ENCODE peak calls at places on chromosome 18, in five cellular contexts. One of them, this sample, is unnamed.

GRCh38 chr18:8324343-8325065 is 284.7 kb upstream of the RAB12 start:
- DNase-seq in A549: no peak
- DNase-seq in H1: no peak
- DNase-seq in naive thymus-derived CD4-positive, alpha-beta T cell: no peak
- DNase-seq in adrenal gland: no peak
- DNase-seq in this sample: no peak

GRCh38 chr18:41323044-41323443 is 632.0 kb upstream of the PIK3C3 start:
- DNase-seq in adrenal gland: no peak
- DNase-seq in naive thymus-derived CD4-positive, alpha-beta T cell: no peak
- DNase-seq in A549: no peak
- DNase-seq in H1: no peak
- DNase-seq in this sample: no peak

GRCh38 chr18:49510393-49511115 is 23.5 kb upstream of the C18orf32 start:
- DNase-seq in adrenal gland: peak; percentile 46
- DNase-seq in H1: peak; percentile 71
- DNase-seq in naive thymus-derived CD4-positive, alpha-beta T cell: peak; percentile 31
- DNase-seq in A549: peak; percentile 48
- DNase-seq in this sample: peak; percentile 41

GRCh38 chr18:37778417-37779165 is 213.0 kb upstream of the CELF4 start:
- DNase-seq in naive thymus-derived CD4-positive, alpha-beta T cell: no peak
- DNase-seq in A549: peak; percentile 13
- DNase-seq in H1: peak; percentile 97
- DNase-seq in adrenal gland: peak; percentile 66
- DNase-seq in this sample: peak; percentile 47

GRCh38 chr18:69172046-69172445 is 228.6 kb upstream of the DOK6 start:
- DNase-seq in adrenal gland: no peak
- DNase-seq in H1: no peak
- DNase-seq in A549: no peak
- DNase-seq in naive thymus-derived CD4-positive, alpha-beta T cell: no peak
- DNase-seq in this sample: no peak

GRCh38 chr18:72128649-72129048 is 415.5 kb downstream of the CBLN2 start:
- DNase-seq in A549: no peak
- DNase-seq in adrenal gland: no peak
- DNase-seq in H1: no peak
- DNase-seq in naive thymus-derived CD4-positive, alpha-beta T cell: no peak
- DNase-seq in this sample: no peak

GRCh38 chr18:47287911-47288635 is 36.6 kb upstream of the SKOR2 start:
- DNase-seq in H1: no peak
- DNase-seq in A549: no peak
- DNase-seq in adrenal gland: no peak
- DNase-seq in naive thymus-derived CD4-positive, alpha-beta T cell: no peak
- DNase-seq in this sample: no peak

GRCh38 chr18:65924878-65925277 is 174.1 kb downstream of the CDH7 start:
- DNase-seq in A549: no peak
- DNase-seq in adrenal gland: no peak
- DNase-seq in naive thymus-derived CD4-positive, alpha-beta T cell: no peak
- DNase-seq in H1: no peak
- DNase-seq in this sample: no peak

GRCh38 chr18:65124633-65125032 is 626.2 kb upstream of the CDH7 start:
- DNase-seq in A549: no peak
- DNase-seq in H1: no peak
- DNase-seq in adrenal gland: no peak
- DNase-seq in naive thymus-derived CD4-positive, alpha-beta T cell: no peak
- DNase-seq in this sample: no peak

GRCh38 chr18:13611058-13611615 is 115.2 kb downstream of the FAM210A start:
- DNase-seq in adrenal gland: peak; percentile 38
- DNase-seq in H1: no peak
- DNase-seq in A549: no peak
- DNase-seq in naive thymus-derived CD4-positive, alpha-beta T cell: no peak
- DNase-seq in this sample: no peak

GRCh38 chr18:37425182-37425581 is 140.4 kb downstream of the CELF4 start:
- DNase-seq in naive thymus-derived CD4-positive, alpha-beta T cell: no peak
- DNase-seq in A549: no peak
- DNase-seq in H1: no peak
- DNase-seq in adrenal gland: no peak
- DNase-seq in this sample: peak; percentile 89

GRCh38 chr18:13710460-13710859 is 15.9 kb downstream of the FAM210A start:
- DNase-seq in A549: no peak
- DNase-seq in adrenal gland: no peak
- DNase-seq in naive thymus-derived CD4-positive, alpha-beta T cell: no peak
- DNase-seq in H1: no peak
- DNase-seq in this sample: no peak

DNA sequence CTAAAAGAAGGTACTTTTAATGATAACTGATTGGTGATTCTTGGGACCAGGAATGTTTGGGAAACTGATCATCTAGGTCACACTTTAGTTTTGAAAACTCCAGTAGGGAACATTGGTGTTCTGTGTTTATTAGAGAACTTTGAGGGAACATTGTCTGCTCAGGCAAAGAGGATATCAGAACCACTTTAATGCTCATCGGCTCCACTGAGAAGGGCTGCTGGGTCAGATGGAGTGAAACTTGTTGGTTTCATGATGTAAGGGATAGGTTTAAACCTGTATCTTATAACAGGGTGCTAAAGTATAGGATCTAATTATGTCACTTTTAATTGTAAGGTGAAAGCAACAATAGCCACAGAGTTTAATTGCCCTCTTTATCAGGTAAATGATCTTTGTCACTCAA is 14.2 kb upstream of the POLI start:
- DNase-seq in adrenal gland: no peak
- DNase-seq in H1: no peak
- DNase-seq in A549: no peak
- DNase-seq in naive thymus-derived CD4-positive, alpha-beta T cell: no peak
- DNase-seq in this sample: no peak
- H3K4me3 ChIP-seq in adrenal gland: no peak overlapping the region
- H3K4me3 ChIP-seq in H1: no peak overlapping the region
- H3K4me3 ChIP-seq in A549: no peak overlapping the region
- H3K4me3 ChIP-seq in naive thymus-derived CD4-positive, alpha-beta T cell: no peak overlapping the region
- H3K4me3 ChIP-seq in this sample: no peak overlapping the region

GRCh38 chr18:6478111-6478510 is 63.4 kb upstream of the L3MBTL4 start:
- DNase-seq in adrenal gland: no peak
- DNase-seq in naive thymus-derived CD4-positive, alpha-beta T cell: no peak
- DNase-seq in A549: no peak
- DNase-seq in H1: no peak
- DNase-seq in this sample: no peak
- H3K4me3 ChIP-seq in adrenal gland: no peak overlapping the region
- H3K4me3 ChIP-seq in naive thymus-derived CD4-positive, alpha-beta T cell: no peak overlapping the region
- H3K4me3 ChIP-seq in A549: no peak overlapping the region
- H3K4me3 ChIP-seq in H1: no peak overlapping the region
- H3K4me3 ChIP-seq in this sample: no peak overlapping the region

GRCh38 chr18:78979058-78979680 is 449 bp upstream of the SALL3 start:
- DNase-seq in naive thymus-derived CD4-positive, alpha-beta T cell: no peak
- DNase-seq in A549: no peak
- DNase-seq in adrenal gland: no peak
- DNase-seq in H1: peak; percentile 77
- DNase-seq in this sample: no peak

GRCh38 chr18:78980777-78981651 is 1.4 kb downstream of the SALL3 start:
- DNase-seq in A549: no peak
- DNase-seq in H1: no peak
- DNase-seq in naive thymus-derived CD4-positive, alpha-beta T cell: no peak
- DNase-seq in adrenal gland: no peak
- DNase-seq in this sample: no peak

GRCh38 chr18:78980279-78980771 is 707 bp downstream of the SALL3 start:
- DNase-seq in A549: no peak
- DNase-seq in naive thymus-derived CD4-positive, alpha-beta T cell: no peak
- DNase-seq in adrenal gland: no peak
- DNase-seq in H1: no peak
- DNase-seq in this sample: no peak

GRCh38 chr18:78978336-78979057 is 1.1 kb upstream of the SALL3 start:
- DNase-seq in H1: peak; percentile 69
- DNase-seq in naive thymus-derived CD4-positive, alpha-beta T cell: no peak
- DNase-seq in adrenal gland: no peak
- DNase-seq in A549: no peak
- DNase-seq in this sample: no peak

DNA sequence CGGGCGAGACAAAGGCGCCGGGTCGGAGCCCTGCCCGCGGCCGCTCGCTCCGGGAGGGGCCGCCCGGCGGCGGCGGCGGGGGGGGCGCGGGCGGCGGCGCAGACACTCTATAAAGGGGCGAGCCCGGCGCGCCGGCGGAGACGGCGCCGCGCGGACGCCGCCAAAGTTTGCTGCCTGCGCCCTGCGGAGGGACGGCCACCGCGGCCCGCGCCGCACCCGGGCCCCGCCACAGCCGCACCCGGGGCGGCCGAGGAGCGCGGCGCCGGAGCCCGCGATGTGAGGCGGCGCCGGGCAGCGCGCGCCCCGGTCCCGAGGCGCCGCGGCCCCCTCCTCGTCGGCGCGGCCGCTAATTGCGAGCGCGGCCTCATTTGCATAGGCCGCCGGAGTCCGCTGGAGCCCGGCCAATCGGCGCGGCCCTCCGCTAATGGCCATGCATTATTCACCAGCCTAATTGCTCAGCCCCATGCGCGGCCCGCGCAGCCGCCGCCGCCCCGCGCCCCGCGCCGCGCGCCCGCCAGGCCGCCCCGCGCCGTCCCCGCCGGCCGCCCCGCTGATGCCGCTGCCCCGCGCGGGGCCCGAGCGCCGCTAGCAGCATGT is at the start of gene SALL3:
- DNase-seq in A549: no peak
- DNase-seq in adrenal gland: no peak
- DNase-seq in H1: no peak
- DNase-seq in naive thymus-derived CD4-positive, alpha-beta T cell: no peak
- DNase-seq in this sample: no peak
- H3K4me3 ChIP-seq in A549: no peak within 1 kb of the TSS
- H3K4me3 ChIP-seq in adrenal gland: no peak within 1 kb of the TSS
- H3K4me3 ChIP-seq in H1: peak within 1 kb of the TSS; percentile 75
- H3K4me3 ChIP-seq in naive thymus-derived CD4-positive, alpha-beta T cell: no peak within 1 kb of the TSS
- H3K4me3 ChIP-seq in this sample: no peak within 1 kb of the TSS

GRCh38 chr18:42792731-42793130 is 322.8 kb downstream of the RIT2 start:
- DNase-seq in H1: no peak
- DNase-seq in adrenal gland: no peak
- DNase-seq in naive thymus-derived CD4-positive, alpha-beta T cell: no peak
- DNase-seq in A549: no peak
- DNase-seq in this sample: no peak
- H3K4me3 ChIP-seq in H1: no peak overlapping the region
- H3K4me3 ChIP-seq in adrenal gland: no peak overlapping the region
- H3K4me3 ChIP-seq in naive thymus-derived CD4-positive, alpha-beta T cell: no peak overlapping the region
- H3K4me3 ChIP-seq in A549: no peak overlapping the region
- H3K4me3 ChIP-seq in this sample: no peak overlapping the region

GRCh38 chr18:80157708-80158343 is 48.8 kb downstream of the ADNP2 start:
- DNase-seq in A549: peak; percentile 21
- DNase-seq in H1: peak; percentile 85
- DNase-seq in adrenal gland: peak; percentile 83
- DNase-seq in naive thymus-derived CD4-positive, alpha-beta T cell: peak; percentile 51
- DNase-seq in this sample: peak; percentile 66

GRCh38 chr18:80163183-80163582 is 54.1 kb downstream of the ADNP2 start:
- DNase-seq in adrenal gland: no peak
- DNase-seq in naive thymus-derived CD4-positive, alpha-beta T cell: no peak
- DNase-seq in A549: no peak
- DNase-seq in H1: no peak
- DNase-seq in this sample: no peak

GRCh38 chr18:80158365-80158764 is 49.3 kb downstream of the ADNP2 start:
- DNase-seq in naive thymus-derived CD4-positive, alpha-beta T cell: no peak
- DNase-seq in H1: no peak
- DNase-seq in A549: no peak
- DNase-seq in adrenal gland: no peak
- DNase-seq in this sample: no peak

GRCh38 chr18:80161781-80162417 is 52.8 kb downstream of the ADNP2 start:
- DNase-seq in naive thymus-derived CD4-positive, alpha-beta T cell: no peak
- DNase-seq in A549: no peak
- DNase-seq in adrenal gland: no peak
- DNase-seq in H1: no peak
- DNase-seq in this sample: no peak

GRCh38 chr18:80159713-80160636 is 50.9 kb downstream of the ADNP2 start:
- DNase-seq in naive thymus-derived CD4-positive, alpha-beta T cell: peak; percentile 39
- DNase-seq in A549: no peak
- DNase-seq in H1: peak; percentile 65
- DNase-seq in adrenal gland: peak; percentile 29
- DNase-seq in this sample: no peak
- H3K4me3 ChIP-seq in naive thymus-derived CD4-positive, alpha-beta T cell: no peak overlapping the region
- H3K4me3 ChIP-seq in A549: no peak overlapping the region
- H3K4me3 ChIP-seq in H1: no peak overlapping the region
- H3K4me3 ChIP-seq in adrenal gland: no peak overlapping the region
- H3K4me3 ChIP-seq in this sample: no peak overlapping the region

DNA sequence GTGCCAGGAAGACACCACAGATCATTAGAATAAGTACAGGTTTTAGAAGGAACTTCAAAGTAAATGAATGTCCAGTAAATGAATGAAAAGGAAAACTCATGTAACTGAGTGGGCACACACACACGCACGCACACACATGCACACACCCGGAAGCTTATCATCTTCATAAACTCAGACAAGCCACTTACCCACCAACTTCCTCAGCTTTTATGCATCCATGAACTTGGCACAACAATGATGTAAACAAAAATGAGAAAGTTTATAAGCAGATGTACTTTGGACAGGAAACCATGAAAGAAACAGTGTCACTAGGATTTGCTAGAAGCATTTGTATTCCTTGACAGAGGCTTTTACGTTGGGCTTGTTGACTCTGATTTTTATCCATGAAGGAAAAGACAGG is 23.2 kb downstream of the RNF152 start:
- DNase-seq in H1: no peak
- DNase-seq in adrenal gland: no peak
- DNase-seq in A549: no peak
- DNase-seq in naive thymus-derived CD4-positive, alpha-beta T cell: no peak
- DNase-seq in this sample: no peak
- H3K4me3 ChIP-seq in H1: no peak overlapping the region
- H3K4me3 ChIP-seq in adrenal gland: no peak overlapping the region
- H3K4me3 ChIP-seq in A549: no peak overlapping the region
- H3K4me3 ChIP-seq in naive thymus-derived CD4-positive, alpha-beta T cell: no peak overlapping the region
- H3K4me3 ChIP-seq in this sample: no peak overlapping the region

GRCh38 chr18:3252843-3253242 is 5.2 kb downstream of the MYL12A start:
- DNase-seq in naive thymus-derived CD4-positive, alpha-beta T cell: no peak
- DNase-seq in adrenal gland: no peak
- DNase-seq in A549: no peak
- DNase-seq in H1: no peak
- DNase-seq in this sample: no peak

GRCh38 chr18:3250237-3251107 is 2.9 kb downstream of the MYL12A start:
- DNase-seq in naive thymus-derived CD4-positive, alpha-beta T cell: no peak
- DNase-seq in H1: no peak
- DNase-seq in A549: no peak
- DNase-seq in adrenal gland: no peak
- DNase-seq in this sample: no peak

GRCh38 chr18:3254725-3255124 is 7.1 kb downstream of the MYL12A start:
- DNase-seq in adrenal gland: no peak
- DNase-seq in H1: no peak
- DNase-seq in A549: no peak
- DNase-seq in naive thymus-derived CD4-positive, alpha-beta T cell: no peak
- DNase-seq in this sample: no peak

GRCh38 chr18:3251249-3251962 is 3.8 kb downstream of the MYL12A start:
- DNase-seq in naive thymus-derived CD4-positive, alpha-beta T cell: no peak
- DNase-seq in H1: no peak
- DNase-seq in adrenal gland: no peak
- DNase-seq in A549: no peak
- DNase-seq in this sample: no peak

GRCh38 chr18:3251963-3252277 is 4.3 kb downstream of the MYL12A start:
- DNase-seq in adrenal gland: no peak
- DNase-seq in naive thymus-derived CD4-positive, alpha-beta T cell: no peak
- DNase-seq in A549: no peak
- DNase-seq in H1: no peak
- DNase-seq in this sample: no peak
- H3K4me3 ChIP-seq in adrenal gland: no peak overlapping the region
- H3K4me3 ChIP-seq in naive thymus-derived CD4-positive, alpha-beta T cell: peak overlapping the region; percentile 33
- H3K4me3 ChIP-seq in A549: no peak overlapping the region
- H3K4me3 ChIP-seq in H1: no peak overlapping the region
- H3K4me3 ChIP-seq in this sample: no peak overlapping the region

This sample was measured in Jurkat, Clone E6-1.